ENCODE peak calls at places on chromosome 1, in ten cellular contexts. One of them, this sample, is unnamed.
A peak's percentile ranks its signal among the peaks of the same experiment; 100 is the strongest.

GRCh38 chr1:110616587-110616986 is 10.4 kb upstream of the KCNA2 start:
- DNase-seq in tibial artery: no peak
- DNase-seq in SJSA1: no peak
- DNase-seq in transverse colon: no peak
- DNase-seq in upper lobe of right lung: no peak
- DNase-seq in neuronal stem cell: no peak
- DNase-seq in heart right ventricle: no peak
- DNase-seq in fibroblast of lung: no peak
- DNase-seq in dorsolateral prefrontal cortex: no peak
- DNase-seq in stomach: peak; percentile 29
- DNase-seq in this sample: no peak

GRCh38 chr1:53104289-53104913 is 38.0 kb downstream of the SLC1A7 start:
- DNase-seq in tibial artery: no peak
- DNase-seq in SJSA1: no peak
- DNase-seq in transverse colon: no peak
- DNase-seq in upper lobe of right lung: no peak
- DNase-seq in neuronal stem cell: peak; percentile 45
- DNase-seq in heart right ventricle: no peak
- DNase-seq in fibroblast of lung: no peak
- DNase-seq in dorsolateral prefrontal cortex: no peak
- DNase-seq in stomach: no peak
- DNase-seq in this sample: no peak

GRCh38 chr1:56135069-56135863 is 444.1 kb downstream of the PLPP3 start:
- DNase-seq in tibial artery: no peak
- DNase-seq in SJSA1: no peak
- DNase-seq in transverse colon: no peak
- DNase-seq in upper lobe of right lung: no peak
- DNase-seq in neuronal stem cell: no peak
- DNase-seq in heart right ventricle: no peak
- DNase-seq in fibroblast of lung: peak; percentile 58
- DNase-seq in dorsolateral prefrontal cortex: no peak
- DNase-seq in stomach: no peak
- DNase-seq in this sample: no peak

GRCh38 chr1:160030657-160031367 is 978 bp downstream of the PIGM start:
- DNase-seq in tibial artery: no peak
- DNase-seq in SJSA1: no peak
- DNase-seq in transverse colon: peak; percentile 11
- DNase-seq in upper lobe of right lung: no peak
- DNase-seq in neuronal stem cell: no peak
- DNase-seq in heart right ventricle: peak; percentile 9
- DNase-seq in fibroblast of lung: peak; percentile 2
- DNase-seq in dorsolateral prefrontal cortex: no peak
- DNase-seq in stomach: no peak
- DNase-seq in this sample: no peak

GRCh38 chr1:42380617-42381423 is at the start of gene RIMKLA:
- DNase-seq in tibial artery: peak; percentile 58
- DNase-seq in SJSA1: no peak
- DNase-seq in transverse colon: peak; percentile 69
- DNase-seq in upper lobe of right lung: peak; percentile 81
- DNase-seq in neuronal stem cell: peak; percentile 75
- DNase-seq in heart right ventricle: peak; percentile 41
- DNase-seq in fibroblast of lung: peak; percentile 20
- DNase-seq in dorsolateral prefrontal cortex: peak; percentile 41
- DNase-seq in stomach: peak; percentile 69
- DNase-seq in this sample: peak; percentile 27

GRCh38 chr1:41840592-41841246 is 78.0 kb downstream of the HIVEP3 start:
- DNase-seq in tibial artery: no peak
- DNase-seq in SJSA1: no peak
- DNase-seq in transverse colon: no peak
- DNase-seq in upper lobe of right lung: no peak
- DNase-seq in neuronal stem cell: no peak
- DNase-seq in heart right ventricle: peak; percentile 15
- DNase-seq in fibroblast of lung: no peak
- DNase-seq in dorsolateral prefrontal cortex: no peak
- DNase-seq in stomach: no peak
- DNase-seq in this sample: peak; percentile 46

GRCh38 chr1:68448365-68448764 is 1.4 kb downstream of the RPE65 start:
- DNase-seq in tibial artery: no peak
- DNase-seq in SJSA1: no peak
- DNase-seq in transverse colon: no peak
- DNase-seq in upper lobe of right lung: no peak
- DNase-seq in neuronal stem cell: no peak
- DNase-seq in heart right ventricle: no peak
- DNase-seq in fibroblast of lung: no peak
- DNase-seq in dorsolateral prefrontal cortex: no peak
- DNase-seq in stomach: no peak
- DNase-seq in this sample: no peak

GRCh38 chr1:174689524-174689923 is 241.8 kb downstream of the GPR52 start:
- DNase-seq in tibial artery: no peak
- DNase-seq in SJSA1: no peak
- DNase-seq in transverse colon: peak; percentile 12
- DNase-seq in upper lobe of right lung: no peak
- DNase-seq in neuronal stem cell: no peak
- DNase-seq in heart right ventricle: no peak
- DNase-seq in fibroblast of lung: no peak
- DNase-seq in dorsolateral prefrontal cortex: no peak
- DNase-seq in stomach: no peak
- DNase-seq in this sample: no peak

GRCh38 chr1:20100632-20101355 is 18.5 kb downstream of the PLA2G2D start:
- DNase-seq in tibial artery: no peak
- DNase-seq in SJSA1: peak; percentile 11
- DNase-seq in transverse colon: peak; percentile 46
- DNase-seq in upper lobe of right lung: no peak
- DNase-seq in neuronal stem cell: peak; percentile 24
- DNase-seq in heart right ventricle: peak; percentile 44
- DNase-seq in fibroblast of lung: peak; percentile 64
- DNase-seq in dorsolateral prefrontal cortex: peak; percentile 27
- DNase-seq in stomach: peak; percentile 38
- DNase-seq in this sample: no peak

GRCh38 chr1:103461171-103462105 is 64.1 kb upstream of the RNPC3 start:
- DNase-seq in tibial artery: no peak
- DNase-seq in SJSA1: no peak
- DNase-seq in transverse colon: no peak
- DNase-seq in upper lobe of right lung: no peak
- DNase-seq in neuronal stem cell: no peak
- DNase-seq in heart right ventricle: no peak
- DNase-seq in fibroblast of lung: peak; percentile 12
- DNase-seq in dorsolateral prefrontal cortex: no peak
- DNase-seq in stomach: no peak
- DNase-seq in this sample: no peak

GRCh38 chr1:9368356-9368755 is 75.7 kb downstream of the SPSB1 start:
- DNase-seq in tibial artery: no peak
- DNase-seq in SJSA1: no peak
- DNase-seq in transverse colon: no peak
- DNase-seq in upper lobe of right lung: no peak
- DNase-seq in neuronal stem cell: no peak
- DNase-seq in heart right ventricle: no peak
- DNase-seq in fibroblast of lung: no peak
- DNase-seq in dorsolateral prefrontal cortex: no peak
- DNase-seq in stomach: no peak
- DNase-seq in this sample: no peak

GRCh38 chr1:9371391-9371935 is 78.8 kb downstream of the SPSB1 start:
- DNase-seq in tibial artery: peak; percentile 95
- DNase-seq in SJSA1: peak; percentile 36
- DNase-seq in transverse colon: peak; percentile 54
- DNase-seq in upper lobe of right lung: no peak
- DNase-seq in neuronal stem cell: peak; percentile 43
- DNase-seq in heart right ventricle: peak; percentile 63
- DNase-seq in fibroblast of lung: peak; percentile 92
- DNase-seq in dorsolateral prefrontal cortex: no peak
- DNase-seq in stomach: peak; percentile 38
- DNase-seq in this sample: no peak

GRCh38 chr1:9367806-9368205 is 75.1 kb downstream of the SPSB1 start:
- DNase-seq in tibial artery: no peak
- DNase-seq in SJSA1: no peak
- DNase-seq in transverse colon: no peak
- DNase-seq in upper lobe of right lung: no peak
- DNase-seq in neuronal stem cell: no peak
- DNase-seq in heart right ventricle: no peak
- DNase-seq in fibroblast of lung: no peak
- DNase-seq in dorsolateral prefrontal cortex: no peak
- DNase-seq in stomach: no peak
- DNase-seq in this sample: no peak

GRCh38 chr1:9371951-9372350 is 79.3 kb downstream of the SPSB1 start:
- DNase-seq in tibial artery: no peak
- DNase-seq in SJSA1: no peak
- DNase-seq in transverse colon: peak; percentile 26
- DNase-seq in upper lobe of right lung: no peak
- DNase-seq in neuronal stem cell: no peak
- DNase-seq in heart right ventricle: no peak
- DNase-seq in fibroblast of lung: no peak
- DNase-seq in dorsolateral prefrontal cortex: no peak
- DNase-seq in stomach: no peak
- DNase-seq in this sample: no peak

GRCh38 chr1:9369964-9370788 is 77.5 kb downstream of the SPSB1 start:
- DNase-seq in tibial artery: no peak
- DNase-seq in SJSA1: no peak
- DNase-seq in transverse colon: no peak
- DNase-seq in upper lobe of right lung: no peak
- DNase-seq in neuronal stem cell: no peak
- DNase-seq in heart right ventricle: no peak
- DNase-seq in fibroblast of lung: no peak
- DNase-seq in dorsolateral prefrontal cortex: no peak
- DNase-seq in stomach: no peak
- DNase-seq in this sample: no peak
- H3K27ac ChIP-seq in tibial artery: peak overlapping the region; percentile 80
- H3K27ac ChIP-seq in SJSA1: no peak overlapping the region
- H3K27ac ChIP-seq in transverse colon: peak overlapping the region; percentile 89
- H3K27ac ChIP-seq in upper lobe of right lung: no peak overlapping the region
- H3K27ac ChIP-seq in neuronal stem cell: no peak overlapping the region
- H3K27ac ChIP-seq in heart right ventricle: no peak overlapping the region
- H3K27ac ChIP-seq in fibroblast of lung: no peak overlapping the region
- H3K27ac ChIP-seq in dorsolateral prefrontal cortex: no peak overlapping the region
- H3K27ac ChIP-seq in stomach: peak overlapping the region; percentile 89
- H3K27ac ChIP-seq in this sample: no peak overlapping the region

GRCh38 chr1:230103341-230104173 is 36.5 kb downstream of the GALNT2 start:
- DNase-seq in tibial artery: no peak
- DNase-seq in SJSA1: no peak
- DNase-seq in transverse colon: no peak
- DNase-seq in upper lobe of right lung: no peak
- DNase-seq in neuronal stem cell: no peak
- DNase-seq in heart right ventricle: no peak
- DNase-seq in fibroblast of lung: peak; percentile 48
- DNase-seq in dorsolateral prefrontal cortex: no peak
- DNase-seq in stomach: no peak
- DNase-seq in this sample: no peak

GRCh38 chr1:230102046-230102445 is 35.0 kb downstream of the GALNT2 start:
- DNase-seq in tibial artery: no peak
- DNase-seq in SJSA1: no peak
- DNase-seq in transverse colon: no peak
- DNase-seq in upper lobe of right lung: no peak
- DNase-seq in neuronal stem cell: no peak
- DNase-seq in heart right ventricle: no peak
- DNase-seq in fibroblast of lung: no peak
- DNase-seq in dorsolateral prefrontal cortex: no peak
- DNase-seq in stomach: no peak
- DNase-seq in this sample: no peak

GRCh38 chr1:230101556-230101955 is 34.5 kb downstream of the GALNT2 start:
- DNase-seq in tibial artery: no peak
- DNase-seq in SJSA1: no peak
- DNase-seq in transverse colon: no peak
- DNase-seq in upper lobe of right lung: no peak
- DNase-seq in neuronal stem cell: no peak
- DNase-seq in heart right ventricle: no peak
- DNase-seq in fibroblast of lung: no peak
- DNase-seq in dorsolateral prefrontal cortex: no peak
- DNase-seq in stomach: no peak
- DNase-seq in this sample: no peak

GRCh38 chr1:230100932-230101331 is 33.9 kb downstream of the GALNT2 start:
- DNase-seq in tibial artery: no peak
- DNase-seq in SJSA1: no peak
- DNase-seq in transverse colon: no peak
- DNase-seq in upper lobe of right lung: no peak
- DNase-seq in neuronal stem cell: no peak
- DNase-seq in heart right ventricle: no peak
- DNase-seq in fibroblast of lung: no peak
- DNase-seq in dorsolateral prefrontal cortex: no peak
- DNase-seq in stomach: no peak
- DNase-seq in this sample: no peak

GRCh38 chr1:230102472-230102871 is 35.4 kb downstream of the GALNT2 start:
- DNase-seq in tibial artery: no peak
- DNase-seq in SJSA1: no peak
- DNase-seq in transverse colon: no peak
- DNase-seq in upper lobe of right lung: no peak
- DNase-seq in neuronal stem cell: no peak
- DNase-seq in heart right ventricle: no peak
- DNase-seq in fibroblast of lung: no peak
- DNase-seq in dorsolateral prefrontal cortex: no peak
- DNase-seq in stomach: no peak
- DNase-seq in this sample: no peak
- H3K27ac ChIP-seq in tibial artery: no peak overlapping the region
- H3K27ac ChIP-seq in SJSA1: no peak overlapping the region
- H3K27ac ChIP-seq in transverse colon: no peak overlapping the region
- H3K27ac ChIP-seq in upper lobe of right lung: no peak overlapping the region
- H3K27ac ChIP-seq in neuronal stem cell: no peak overlapping the region
- H3K27ac ChIP-seq in heart right ventricle: no peak overlapping the region
- H3K27ac ChIP-seq in fibroblast of lung: no peak overlapping the region
- H3K27ac ChIP-seq in dorsolateral prefrontal cortex: no peak overlapping the region
- H3K27ac ChIP-seq in stomach: peak overlapping the region; percentile 87
- H3K27ac ChIP-seq in this sample: no peak overlapping the region

GRCh38 chr1:232923739-232924386 is 26.5 kb upstream of the NTPCR start:
- DNase-seq in tibial artery: no peak
- DNase-seq in SJSA1: no peak
- DNase-seq in transverse colon: no peak
- DNase-seq in upper lobe of right lung: no peak
- DNase-seq in neuronal stem cell: no peak
- DNase-seq in heart right ventricle: no peak
- DNase-seq in fibroblast of lung: peak; percentile 88
- DNase-seq in dorsolateral prefrontal cortex: no peak
- DNase-seq in stomach: no peak
- DNase-seq in this sample: no peak
- H3K27ac ChIP-seq in tibial artery: no peak overlapping the region
- H3K27ac ChIP-seq in SJSA1: no peak overlapping the region
- H3K27ac ChIP-seq in transverse colon: no peak overlapping the region
- H3K27ac ChIP-seq in upper lobe of right lung: no peak overlapping the region
- H3K27ac ChIP-seq in neuronal stem cell: no peak overlapping the region
- H3K27ac ChIP-seq in heart right ventricle: no peak overlapping the region
- H3K27ac ChIP-seq in fibroblast of lung: no peak overlapping the region
- H3K27ac ChIP-seq in dorsolateral prefrontal cortex: no peak overlapping the region
- H3K27ac ChIP-seq in stomach: no peak overlapping the region
- H3K27ac ChIP-seq in this sample: no peak overlapping the region

DNA sequence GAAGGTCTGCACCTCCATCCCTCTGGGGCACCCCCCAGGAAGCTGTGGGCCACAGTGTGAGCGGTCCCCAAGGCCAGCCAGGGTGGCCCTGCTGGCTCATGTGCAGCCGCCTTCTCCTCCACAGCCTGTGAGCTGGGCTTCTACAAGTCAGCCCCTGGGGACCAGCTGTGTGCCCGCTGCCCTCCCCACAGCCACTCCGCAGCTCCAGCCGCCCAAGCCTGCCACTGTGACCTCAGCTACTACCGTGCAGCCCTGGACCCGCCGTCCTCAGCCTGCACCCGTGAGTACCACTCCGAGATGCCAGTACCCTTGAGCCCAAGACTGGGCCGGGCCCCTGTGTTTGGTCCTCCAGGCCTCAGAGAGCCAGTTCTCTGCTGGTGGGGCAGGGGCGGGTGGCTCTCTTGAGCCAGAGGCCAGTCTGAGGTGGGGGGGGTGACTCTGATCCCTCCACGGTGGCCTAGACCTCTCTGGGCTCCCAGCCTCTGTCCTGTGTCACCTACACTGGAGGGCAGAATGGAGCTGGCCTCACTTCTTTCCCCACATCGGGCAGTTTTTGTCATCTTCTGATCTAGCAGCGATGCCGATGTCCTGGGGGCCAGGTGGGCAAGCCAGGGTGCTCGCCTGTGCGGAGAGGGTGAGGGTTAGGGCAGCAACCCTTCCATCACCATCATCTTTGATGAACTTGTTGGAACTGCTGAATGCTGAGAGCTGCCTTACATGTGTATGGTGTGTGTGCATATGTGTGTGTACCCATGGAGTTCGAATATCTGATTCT is 23.3 kb downstream of the EPHA8 start:
- DNase-seq in tibial artery: no peak
- DNase-seq in SJSA1: no peak
- DNase-seq in transverse colon: no peak
- DNase-seq in upper lobe of right lung: no peak
- DNase-seq in neuronal stem cell: no peak
- DNase-seq in heart right ventricle: no peak
- DNase-seq in fibroblast of lung: no peak
- DNase-seq in dorsolateral prefrontal cortex: no peak
- DNase-seq in stomach: no peak
- DNase-seq in this sample: no peak
- H3K27ac ChIP-seq in tibial artery: no peak overlapping the region
- H3K27ac ChIP-seq in SJSA1: no peak overlapping the region
- H3K27ac ChIP-seq in transverse colon: no peak overlapping the region
- H3K27ac ChIP-seq in upper lobe of right lung: no peak overlapping the region
- H3K27ac ChIP-seq in neuronal stem cell: no peak overlapping the region
- H3K27ac ChIP-seq in heart right ventricle: no peak overlapping the region
- H3K27ac ChIP-seq in fibroblast of lung: no peak overlapping the region
- H3K27ac ChIP-seq in dorsolateral prefrontal cortex: no peak overlapping the region
- H3K27ac ChIP-seq in stomach: no peak overlapping the region
- H3K27ac ChIP-seq in this sample: no peak overlapping the region

This sample was measured in breast epithelium.